ENCODE peak calls at places on chromosomes 11 and 22, in four cellular contexts. B, F, K and E are unnamed samples.

GRCh38 chr22:20182378-20182777 is 31.5 kb upstream of the CCDC188 start:
- DNase-seq in F (no peak), B (no peak), K (no peak), E (no peak)

GRCh38 chr11:94924074-94925031 is 49.0 kb downstream of the CWC15 start:
- DNase-seq in F (no peak), K (no peak), B (no peak), E (no peak)

GRCh38 chr11:68852628-68853027 is 10.9 kb upstream of the CPT1A start:
- DNase-seq in F (no peak), K (no peak), B (no peak), E (no peak)

GRCh38 chr11:63369971-63370588 is 495 bp downstream of the SLC22A9 start:
- DNase-seq in F (no peak), B (no peak), K (no peak), E (no peak)

GRCh38 chr22:37985751-37986281 is 1.5 kb upstream of the SOX10 start:
- DNase-seq in F (no peak), K (no peak), B (no peak), E (no peak)

GRCh38 chr22:27474711-27475547 is 326.6 kb downstream of the MN1 start:
- DNase-seq in F (peak; percentile 95), B (peak; percentile 66), K (peak; percentile 96), E (no peak)

GRCh38 chr11:74138572-74138971 is 32.2 kb downstream of the C2CD3 start:
- DNase-seq in B (peak; percentile 89), K (peak; percentile 87), F (no peak), E (no peak)

GRCh38 chr22:37048133-37048532 is 3.4 kb upstream of the KCTD17 start:
- DNase-seq in F (no peak), B (no peak), K (peak; percentile 50), E (no peak)

GRCh38 chr11:8033312-8033715 is 46.2 kb downstream of the EIF3F start:
- DNase-seq in F (peak; percentile 81), K (peak; percentile 90), B (peak; percentile 43), E (peak; percentile 72)

GRCh38 chr11:21928834-21929233 is 264.1 kb upstream of the ANO5 start:
- DNase-seq in B (no peak), F (no peak), K (no peak), E (no peak)

GRCh38 chr22:42902875-42903510 is 45.9 kb upstream of the ARFGAP3 start:
- DNase-seq in B (no peak), K (no peak), F (peak; percentile 44), E (no peak)

GRCh38 chr11:43138621-43139140 is 173.1 kb upstream of the API5 start:
- DNase-seq in F (no peak), K (no peak), B (no peak), E (no peak)

GRCh38 chr11:11502303-11502828 is 119.4 kb downstream of the GALNT18 start:
- DNase-seq in B (no peak), F (no peak), K (no peak), E (no peak)

GRCh38 chr11:808427-809286 is 1.1 kb upstream of the RPLP2 start:
- DNase-seq in B (no peak), K (peak; percentile 61), F (no peak), E (peak; percentile 78)

GRCh38 chr11:6402561-6402981 is 12.3 kb downstream of the SMPD1 start:
- DNase-seq in K (no peak), F (no peak), B (no peak), E (no peak)

GRCh38 chr11:8654503-8654902 is 28.0 kb downstream of the TRIM66 start:
- DNase-seq in F (no peak), K (no peak), B (no peak), E (no peak)

GRCh38 chr11:73907191-73907590 is 30.4 kb downstream of the PAAF1 start:
- DNase-seq in K (peak; percentile 69), F (no peak), B (peak; percentile 7), E (no peak)

GRCh38 chr22:46068176-46068907 is 82.0 kb upstream of the PPARA start:
- DNase-seq in K (peak; percentile 71), B (no peak), F (no peak), E (peak; percentile 53)

GRCh38 chr11:65897020-65897471 is 3.1 kb downstream of the FOSL1 start:
- DNase-seq in F (no peak), K (peak; percentile 68), B (no peak), E (no peak)

GRCh38 chr11:98572941-98573340 is 447.8 kb upstream of the CNTN5 start:
- DNase-seq in K (no peak), F (no peak), B (no peak), E (no peak)

GRCh38 chr11:1733716-1734351 is 16.6 kb downstream of the IFITM10 start:
- DNase-seq in K (no peak), B (no peak), F (no peak), E (no peak)

GRCh38 chr11:112421854-112422253 is 161.2 kb upstream of the PLET1 start:
- DNase-seq in B (no peak), K (no peak), F (peak; percentile 38), E (no peak)

GRCh38 chr22:37616205-37617083 is 7.8 kb downstream of the GGA1 start:
- DNase-seq in F (no peak), K (no peak), B (no peak), E (no peak)

GRCh38 chr11:84300112-84300511 is 1013.9 kb upstream of the CCDC90B start:
- DNase-seq in K (no peak), F (no peak), B (no peak), E (no peak)

GRCh38 chr22:17910561-17911311 is 113.6 kb downstream of the MICAL3 start:
- DNase-seq in B (no peak), F (peak; percentile 80), K (peak; percentile 97), E (no peak)

GRCh38 chr11:129239207-129239606 is 47.1 kb upstream of the ARHGAP32 start:
- DNase-seq in F (no peak), K (no peak), B (no peak), E (no peak)

GRCh38 chr11:116928102-116928777 is 90.8 kb upstream of the APOA1 start:
- DNase-seq in B (no peak), K (no peak), F (no peak), E (peak; percentile 50)

GRCh38 chr11:96015911-96016565 is 92.1 kb upstream of the MTMR2 start:
- DNase-seq in B (no peak), F (peak; percentile 33), K (no peak), E (no peak)

GRCh38 chr11:35812850-35813249 is 131.0 kb upstream of the LDLRAD3 start:
- DNase-seq in F (no peak), B (no peak), K (no peak), E (no peak)

GRCh38 chr11:61362542-61362875 is 335 bp downstream of the TMEM138 start:
- DNase-seq in K (peak; percentile 90), B (no peak), F (no peak), E (peak; percentile 75)

GRCh38 chr11:83819936-83820549 is 533.9 kb upstream of the CCDC90B start:
- DNase-seq in K (peak; percentile 93), B (peak; percentile 35), F (no peak), E (peak; percentile 78)

GRCh38 chr11:119482561-119483001 is 59.6 kb upstream of the THY1 start:
- DNase-seq in F (peak; percentile 23), K (no peak), B (no peak), E (no peak)

GRCh38 chr11:75269896-75270295 is 29.3 kb downstream of the TPBGL start:
- DNase-seq in F (no peak), B (no peak), K (no peak), E (no peak)

GRCh38 chr22:26718905-26719304 is 61.5 kb downstream of the MIAT start:
- DNase-seq in F (no peak), K (peak; percentile 93), B (no peak), E (no peak)

DNA sequence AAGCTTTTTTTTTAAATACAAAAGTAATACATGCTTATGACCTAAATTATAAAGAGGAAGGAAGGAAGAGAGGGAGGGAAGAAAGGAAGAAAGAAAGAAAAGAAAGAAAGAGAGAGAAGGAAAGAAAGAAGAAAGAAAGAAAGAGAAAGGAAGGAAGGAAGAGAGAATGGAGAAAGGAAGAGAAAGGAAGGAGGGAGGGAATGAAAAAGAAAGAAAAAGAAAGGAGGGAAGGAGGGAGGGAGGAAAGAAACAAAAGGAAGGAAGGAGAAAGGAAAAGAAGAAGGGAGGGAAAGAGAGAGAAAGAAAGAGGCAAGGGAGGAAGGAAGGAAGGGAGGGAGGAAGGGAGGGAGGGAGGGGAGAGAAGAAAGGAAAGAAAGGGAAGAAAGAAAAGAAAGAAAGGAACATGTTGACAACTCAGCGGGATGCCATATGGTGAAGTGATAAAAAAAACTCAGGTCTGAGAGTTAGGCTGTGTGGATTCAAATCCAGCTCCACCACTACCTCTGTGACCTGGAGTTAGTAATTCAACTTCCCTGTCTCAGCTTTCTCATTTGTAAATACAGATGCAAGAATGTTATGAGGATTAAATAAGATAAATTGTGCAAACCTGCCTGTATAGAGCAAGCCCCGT is 9.6 kb upstream of the EED start:
- DNase-seq in K (no peak), F (no peak), B (no peak), E (no peak)
- H2AFZ ChIP-seq in K (peak overlapping the region; percentile 10), F (no peak overlapping the region), B (no peak overlapping the region), E (peak overlapping the region; percentile 18)

DNA sequence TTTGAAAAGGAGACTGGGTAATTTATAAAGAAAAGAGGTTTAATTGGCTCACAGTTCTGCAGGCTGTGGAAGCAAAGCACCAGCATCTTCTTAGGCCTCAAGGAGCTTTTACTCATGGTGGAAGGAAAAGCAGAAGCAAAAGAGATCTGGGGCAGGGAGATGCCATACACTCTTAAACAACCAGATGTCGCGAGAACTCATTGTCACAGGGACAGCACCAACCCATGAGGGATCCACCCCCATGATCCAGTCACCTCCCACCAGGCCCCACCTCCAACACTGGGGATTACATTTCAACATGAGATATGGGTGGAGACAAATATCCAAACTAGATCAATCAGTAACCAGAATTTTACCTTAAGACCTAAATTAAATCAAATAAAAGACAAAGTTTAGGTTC is 87.2 kb downstream of the C11orf91 start:
- DNase-seq in F (no peak), K (no peak), B (no peak), E (no peak)
- H2AFZ ChIP-seq in F (no peak overlapping the region), K (no peak overlapping the region), B (no peak overlapping the region), E (no peak overlapping the region)

GRCh38 chr11:67117176-67117575 is 1.9 kb upstream of the KDM2A start:
- DNase-seq in B (no peak), F (no peak), K (no peak), E (no peak)
- H2AFZ ChIP-seq in B (no peak overlapping the region), F (no peak overlapping the region), K (peak overlapping the region; percentile 74), E (peak overlapping the region; percentile 79)

GRCh38 chr22:32632650-32633049 is 158.0 kb downstream of the FBXO7 start:
- DNase-seq in F (no peak), B (no peak), K (no peak), E (no peak)

GRCh38 chr22:32631507-32632245 is 157.1 kb downstream of the FBXO7 start:
- DNase-seq in K (no peak), B (no peak), F (no peak), E (no peak)

GRCh38 chr22:32636884-32637283 is 162.3 kb downstream of the FBXO7 start:
- DNase-seq in K (peak; percentile 36), B (no peak), F (no peak), E (no peak)

GRCh38 chr22:32637951-32638350 is 163.3 kb downstream of the FBXO7 start:
- DNase-seq in B (no peak), K (no peak), F (no peak), E (no peak)

DNA sequence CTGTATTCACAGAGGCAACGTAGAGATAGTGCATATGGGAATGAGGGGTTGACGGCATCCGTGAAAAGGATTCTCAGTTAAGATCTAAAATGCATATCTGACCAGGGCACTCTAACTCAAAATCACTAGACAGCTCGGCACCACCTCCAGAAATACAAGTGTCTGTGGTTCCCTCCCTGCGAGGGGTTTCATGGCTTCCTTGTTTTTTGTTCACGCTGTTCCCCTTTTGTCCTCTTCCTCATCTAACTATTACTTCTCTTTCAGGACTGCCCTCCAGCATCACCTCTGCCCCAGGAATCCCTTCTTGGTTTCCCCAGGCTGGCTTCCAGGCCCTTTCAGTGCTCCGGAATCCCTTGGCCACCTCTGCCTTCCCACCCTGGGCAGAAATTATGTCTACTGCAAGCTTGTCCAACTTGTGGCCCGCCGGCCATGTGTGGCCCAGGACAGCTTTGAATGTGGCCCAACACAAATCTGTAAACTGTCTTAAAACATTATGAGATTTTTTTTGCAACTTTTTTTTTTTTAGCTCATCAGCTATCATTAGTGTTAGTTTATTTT is 159.9 kb downstream of the FBXO7 start:
- DNase-seq in B (no peak), K (no peak), F (no peak), E (no peak)
- H2AFZ ChIP-seq in B (no peak overlapping the region), K (no peak overlapping the region), F (no peak overlapping the region), E (no peak overlapping the region)